ENCODE peak calls at places on chromosomes 12 and 14, in six cellular contexts. One of them, this sample, is unnamed.
A peak's percentile ranks its signal among the peaks of the same experiment; 100 is the strongest.

GRCh38 chr14:104132981-104133380 is 5.4 kb upstream of the KIF26A start:
- DNase-seq in NB4: no peak
- DNase-seq in fibroblast of lung: no peak
- DNase-seq in SK-N-SH: peak; percentile 14
- DNase-seq in GM23338: peak; percentile 73
- DNase-seq in HCT116: no peak
- DNase-seq in this sample: no peak

GRCh38 chr12:116955382-116956021 is 44.8 kb downstream of the FBXW8 start:
- DNase-seq in fibroblast of lung: no peak
- DNase-seq in HCT116: peak; percentile 45
- DNase-seq in NB4: peak; percentile 66
- DNase-seq in SK-N-SH: no peak
- DNase-seq in GM23338: peak; percentile 15
- DNase-seq in this sample: no peak

GRCh38 chr14:61257469-61258057 is 23.6 kb downstream of the TMEM30B start:
- DNase-seq in HCT116: no peak
- DNase-seq in NB4: no peak
- DNase-seq in fibroblast of lung: no peak
- DNase-seq in SK-N-SH: no peak
- DNase-seq in GM23338: no peak
- DNase-seq in this sample: no peak

GRCh38 chr12:45121224-45121623 is 70.3 kb upstream of the DBX2 start:
- DNase-seq in HCT116: no peak
- DNase-seq in GM23338: peak; percentile 38
- DNase-seq in NB4: no peak
- DNase-seq in SK-N-SH: no peak
- DNase-seq in fibroblast of lung: no peak
- DNase-seq in this sample: no peak

GRCh38 chr12:116559330-116560080 is at the start of gene MAP1LC3B2:
- DNase-seq in HCT116: peak; percentile 36
- DNase-seq in GM23338: peak; percentile 28
- DNase-seq in NB4: peak; percentile 100
- DNase-seq in fibroblast of lung: peak; percentile 78
- DNase-seq in SK-N-SH: no peak
- DNase-seq in this sample: no peak

GRCh38 chr14:74938873-74939495 is 15.9 kb upstream of the RPS6KL1 start:
- DNase-seq in SK-N-SH: no peak
- DNase-seq in HCT116: no peak
- DNase-seq in fibroblast of lung: no peak
- DNase-seq in GM23338: no peak
- DNase-seq in NB4: peak; percentile 42
- DNase-seq in this sample: no peak

GRCh38 chr14:63573579-63573978 is 30.4 kb upstream of the PPP2R5E start:
- DNase-seq in GM23338: no peak
- DNase-seq in NB4: no peak
- DNase-seq in SK-N-SH: no peak
- DNase-seq in HCT116: no peak
- DNase-seq in fibroblast of lung: peak; percentile 59
- DNase-seq in this sample: peak; percentile 27

GRCh38 chr14:33691907-33692306 is 259.0 kb downstream of the EGLN3 start:
- DNase-seq in GM23338: no peak
- DNase-seq in NB4: no peak
- DNase-seq in fibroblast of lung: peak; percentile 30
- DNase-seq in SK-N-SH: no peak
- DNase-seq in HCT116: no peak
- DNase-seq in this sample: no peak

GRCh38 chr12:101671157-101671791 is 26.2 kb upstream of the CHPT1 start:
- DNase-seq in GM23338: no peak
- DNase-seq in SK-N-SH: no peak
- DNase-seq in HCT116: no peak
- DNase-seq in NB4: peak; percentile 84
- DNase-seq in fibroblast of lung: no peak
- DNase-seq in this sample: no peak

GRCh38 chr12:107317751-107318553 is 224.6 kb upstream of the CRY1 start:
- DNase-seq in SK-N-SH: peak; percentile 96
- DNase-seq in GM23338: peak; percentile 97
- DNase-seq in HCT116: peak; percentile 78
- DNase-seq in fibroblast of lung: peak; percentile 95
- DNase-seq in NB4: peak; percentile 95
- DNase-seq in this sample: peak; percentile 82

DNA sequence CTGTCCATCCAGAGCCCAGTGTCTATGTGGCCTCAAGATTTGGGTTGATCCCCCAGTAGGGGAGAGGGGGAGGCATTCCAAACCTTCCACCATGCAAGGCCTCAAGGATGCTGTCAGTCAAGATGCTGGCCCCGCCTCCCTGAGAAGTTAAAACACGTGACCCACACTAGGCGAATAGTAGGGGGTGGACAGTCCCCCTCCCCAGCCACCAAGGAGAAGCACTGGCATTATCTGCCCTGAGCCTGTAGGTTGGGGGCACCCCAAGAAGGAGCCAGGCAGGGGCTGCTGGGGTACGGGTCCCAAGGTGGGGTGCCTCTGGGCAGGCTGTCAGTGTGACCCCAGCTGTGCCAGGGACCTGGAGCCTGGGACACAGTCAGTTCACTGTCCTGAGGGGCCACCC is 2.3 kb downstream of the SLC25A29 start:
- DNase-seq in GM23338: peak; percentile 74
- DNase-seq in HCT116: no peak
- DNase-seq in fibroblast of lung: no peak
- DNase-seq in NB4: no peak
- DNase-seq in SK-N-SH: no peak
- DNase-seq in this sample: no peak
- H3K4me3 ChIP-seq in GM23338: peak overlapping the region; percentile 77
- H3K4me3 ChIP-seq in HCT116: no peak overlapping the region
- H3K4me3 ChIP-seq in fibroblast of lung: no peak overlapping the region
- H3K4me3 ChIP-seq in NB4: no peak overlapping the region
- H3K4me3 ChIP-seq in SK-N-SH: no peak overlapping the region
- H3K4me3 ChIP-seq in this sample: no peak overlapping the region

GRCh38 chr14:89909586-89909985 is 44.9 kb downstream of the EFCAB11 start:
- DNase-seq in HCT116: no peak
- DNase-seq in NB4: no peak
- DNase-seq in fibroblast of lung: no peak
- DNase-seq in GM23338: no peak
- DNase-seq in SK-N-SH: no peak
- DNase-seq in this sample: no peak

GRCh38 chr14:89910706-89911017 is 43.9 kb downstream of the EFCAB11 start:
- DNase-seq in NB4: no peak
- DNase-seq in fibroblast of lung: no peak
- DNase-seq in HCT116: no peak
- DNase-seq in SK-N-SH: no peak
- DNase-seq in GM23338: no peak
- DNase-seq in this sample: no peak

GRCh38 chr14:89907655-89908054 is 46.9 kb downstream of the EFCAB11 start:
- DNase-seq in GM23338: peak; percentile 11
- DNase-seq in fibroblast of lung: no peak
- DNase-seq in SK-N-SH: no peak
- DNase-seq in NB4: no peak
- DNase-seq in HCT116: no peak
- DNase-seq in this sample: no peak

GRCh38 chr14:89911018-89911919 is 43.3 kb downstream of the EFCAB11 start:
- DNase-seq in GM23338: peak; percentile 57
- DNase-seq in HCT116: no peak
- DNase-seq in SK-N-SH: no peak
- DNase-seq in NB4: no peak
- DNase-seq in fibroblast of lung: peak; percentile 78
- DNase-seq in this sample: peak; percentile 69

GRCh38 chr14:89908712-89909450 is 45.6 kb downstream of the EFCAB11 start:
- DNase-seq in SK-N-SH: no peak
- DNase-seq in NB4: no peak
- DNase-seq in HCT116: no peak
- DNase-seq in fibroblast of lung: peak; percentile 50
- DNase-seq in GM23338: no peak
- DNase-seq in this sample: peak; percentile 15
- TF ChIP-seq CTCF in SK-N-SH: no peak
- TF ChIP-seq CTCF in NB4: no peak
- TF ChIP-seq CTCF in HCT116: no peak
- TF ChIP-seq CTCF in fibroblast of lung: no peak
- TF ChIP-seq CTCF in GM23338: no peak
- TF ChIP-seq CTCF in this sample: no peak

DNA sequence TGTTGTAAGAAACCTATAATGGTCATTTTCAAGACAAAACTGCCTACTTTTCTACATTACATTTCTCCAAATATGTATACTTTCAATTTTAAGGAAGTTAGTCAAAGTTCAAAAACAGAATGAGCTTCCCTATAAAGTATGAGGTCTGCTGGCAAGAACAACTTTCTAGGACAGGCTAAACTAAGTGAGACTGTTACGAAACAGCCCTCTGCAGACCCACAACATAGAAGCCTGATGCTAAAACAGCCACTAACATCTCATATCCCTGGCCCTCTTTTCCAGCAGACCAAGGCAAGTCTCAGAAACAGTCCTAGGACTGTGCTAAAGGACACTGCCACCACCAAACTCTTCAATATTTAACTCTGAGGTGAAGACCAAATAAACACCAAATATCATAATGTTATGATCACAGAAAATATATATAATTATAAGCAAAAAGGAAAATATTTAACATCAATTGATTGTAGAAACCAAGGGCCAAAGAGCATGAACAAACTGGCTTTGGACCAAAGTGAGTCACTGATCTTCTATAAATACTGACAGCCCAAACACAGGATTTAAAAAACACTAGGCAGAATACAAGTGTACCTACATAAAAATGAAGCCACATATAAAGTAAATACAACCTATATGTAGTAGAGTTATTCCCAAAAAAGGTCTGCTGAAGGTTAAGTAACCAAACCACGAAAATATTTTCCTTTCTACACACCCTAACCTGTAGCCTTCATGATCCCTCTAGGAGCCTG is 27.7 kb downstream of the PPP4R3A start:
- DNase-seq in GM23338: no peak
- DNase-seq in fibroblast of lung: peak; percentile 40
- DNase-seq in NB4: peak; percentile 76
- DNase-seq in HCT116: no peak
- DNase-seq in SK-N-SH: no peak
- DNase-seq in this sample: no peak
- H3K4me3 ChIP-seq in GM23338: no peak overlapping the region
- H3K4me3 ChIP-seq in fibroblast of lung: peak overlapping the region; percentile 33
- H3K4me3 ChIP-seq in NB4: no peak overlapping the region
- H3K4me3 ChIP-seq in HCT116: no peak overlapping the region
- H3K4me3 ChIP-seq in SK-N-SH: no peak overlapping the region
- H3K4me3 ChIP-seq in this sample: no peak overlapping the region

DNA sequence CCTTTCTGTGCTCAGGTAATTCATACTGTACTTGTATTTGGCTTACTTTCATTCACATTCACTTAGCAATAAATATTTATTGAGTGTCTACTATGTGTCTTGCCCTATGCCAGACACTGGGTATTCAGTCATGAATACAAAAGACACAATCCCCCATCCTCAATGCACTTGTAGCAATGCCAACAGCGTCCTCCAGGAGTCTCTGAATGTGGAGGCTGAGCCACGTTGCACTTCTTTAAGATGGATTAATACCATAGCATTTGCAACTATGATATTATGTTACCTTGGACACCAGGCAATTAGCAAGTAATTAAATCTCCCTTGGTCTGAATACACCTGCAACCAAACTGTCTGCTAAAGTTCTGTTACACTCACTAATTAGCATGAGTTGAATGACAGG is 58.8 kb downstream of the OTX2 start:
- DNase-seq in HCT116: no peak
- DNase-seq in GM23338: peak; percentile 63
- DNase-seq in NB4: no peak
- DNase-seq in fibroblast of lung: no peak
- DNase-seq in SK-N-SH: no peak
- DNase-seq in this sample: no peak
- TF ChIP-seq CTCF in HCT116: no peak
- TF ChIP-seq CTCF in GM23338: peak; percentile 57
- TF ChIP-seq CTCF in NB4: peak; percentile 6
- TF ChIP-seq CTCF in fibroblast of lung: no peak
- TF ChIP-seq CTCF in SK-N-SH: peak; percentile 11
- TF ChIP-seq CTCF in this sample: peak; percentile 15

DNA sequence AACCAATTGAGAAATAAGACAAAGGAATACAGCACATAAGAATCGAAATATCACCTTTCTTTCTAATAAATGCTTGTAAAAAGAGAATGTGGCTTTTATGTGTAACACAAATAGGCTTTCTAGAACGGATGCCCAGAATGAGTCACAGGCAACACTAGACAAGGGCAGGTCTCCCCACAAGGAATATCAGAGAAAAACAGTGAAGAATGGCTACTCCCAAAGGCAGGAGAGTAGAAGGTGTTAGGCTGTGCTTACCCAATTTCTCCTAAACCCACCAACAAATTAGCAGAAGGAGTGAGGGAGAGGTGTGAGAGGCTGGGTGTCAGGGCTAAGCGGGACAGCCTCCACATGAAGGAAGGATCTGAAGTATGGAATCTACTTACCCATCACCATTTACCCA is 55.2 kb downstream of the GALNT4 start:
- DNase-seq in GM23338: no peak
- DNase-seq in fibroblast of lung: peak; percentile 68
- DNase-seq in NB4: peak; percentile 21
- DNase-seq in HCT116: no peak
- DNase-seq in SK-N-SH: no peak
- DNase-seq in this sample: no peak
- H3K4me3 ChIP-seq in GM23338: no peak overlapping the region
- H3K4me3 ChIP-seq in fibroblast of lung: no peak overlapping the region
- H3K4me3 ChIP-seq in NB4: no peak overlapping the region
- H3K4me3 ChIP-seq in HCT116: no peak overlapping the region
- H3K4me3 ChIP-seq in SK-N-SH: no peak overlapping the region
- H3K4me3 ChIP-seq in this sample: no peak overlapping the region